ENCODE peak calls at places on chromosomes 2 and 18, in seven cellular contexts. One of them, this sample, is unnamed.
A peak's percentile ranks its signal among the peaks of the same experiment; 100 is the strongest.

GRCh38 chr2:43265006-43265770 is 38.8 kb upstream of the ZFP36L2 start:
- DNase-seq in body of pancreas: no peak
- DNase-seq in fibroblast of lung: peak; percentile 64
- DNase-seq in Panc1: no peak
- DNase-seq in cardiac fibroblast: peak; percentile 83
- DNase-seq in omental fat pad: no peak
- DNase-seq in AG04450: no peak
- DNase-seq in this sample: no peak

GRCh38 chr18:27353273-27353672 is 168.2 kb upstream of the CHST9 start:
- DNase-seq in omental fat pad: no peak
- DNase-seq in cardiac fibroblast: no peak
- DNase-seq in body of pancreas: no peak
- DNase-seq in Panc1: no peak
- DNase-seq in fibroblast of lung: no peak
- DNase-seq in AG04450: no peak
- DNase-seq in this sample: no peak

GRCh38 chr2:111017909-111018308 is 102.8 kb upstream of the BCL2L11 start:
- DNase-seq in AG04450: no peak
- DNase-seq in body of pancreas: no peak
- DNase-seq in cardiac fibroblast: no peak
- DNase-seq in omental fat pad: no peak
- DNase-seq in Panc1: no peak
- DNase-seq in fibroblast of lung: no peak
- DNase-seq in this sample: no peak

GRCh38 chr18:47461977-47462376 is 210.5 kb upstream of the SKOR2 start:
- DNase-seq in AG04450: no peak
- DNase-seq in cardiac fibroblast: no peak
- DNase-seq in fibroblast of lung: no peak
- DNase-seq in omental fat pad: no peak
- DNase-seq in Panc1: no peak
- DNase-seq in body of pancreas: no peak
- DNase-seq in this sample: no peak

GRCh38 chr2:24048662-24049484 is 668 bp upstream of the FKBP1B start:
- DNase-seq in Panc1: no peak
- DNase-seq in fibroblast of lung: no peak
- DNase-seq in AG04450: no peak
- DNase-seq in body of pancreas: no peak
- DNase-seq in cardiac fibroblast: no peak
- DNase-seq in omental fat pad: no peak
- DNase-seq in this sample: no peak

GRCh38 chr18:66761166-66761565 is 157.3 kb upstream of the CDH19 start:
- DNase-seq in Panc1: no peak
- DNase-seq in AG04450: no peak
- DNase-seq in omental fat pad: no peak
- DNase-seq in cardiac fibroblast: no peak
- DNase-seq in body of pancreas: no peak
- DNase-seq in fibroblast of lung: no peak
- DNase-seq in this sample: no peak

GRCh38 chr18:49648326-49648725 is 86.5 kb downstream of the LIPG start:
- DNase-seq in omental fat pad: no peak
- DNase-seq in fibroblast of lung: peak; percentile 75
- DNase-seq in Panc1: no peak
- DNase-seq in body of pancreas: no peak
- DNase-seq in AG04450: no peak
- DNase-seq in cardiac fibroblast: no peak
- DNase-seq in this sample: no peak

GRCh38 chr2:69692424-69692823 is 48.9 kb upstream of the AAK1 start:
- DNase-seq in body of pancreas: no peak
- DNase-seq in Panc1: no peak
- DNase-seq in AG04450: no peak
- DNase-seq in omental fat pad: no peak
- DNase-seq in cardiac fibroblast: no peak
- DNase-seq in fibroblast of lung: peak; percentile 28
- DNase-seq in this sample: no peak

GRCh38 chr2:56167616-56168015 is 16.2 kb upstream of the CCDC85A start:
- DNase-seq in omental fat pad: no peak
- DNase-seq in fibroblast of lung: no peak
- DNase-seq in AG04450: no peak
- DNase-seq in cardiac fibroblast: no peak
- DNase-seq in Panc1: no peak
- DNase-seq in body of pancreas: no peak
- DNase-seq in this sample: no peak

GRCh38 chr2:105397025-105397722 is 1.7 kb downstream of the FHL2 start:
- DNase-seq in omental fat pad: no peak
- DNase-seq in Panc1: no peak
- DNase-seq in cardiac fibroblast: peak; percentile 41
- DNase-seq in body of pancreas: no peak
- DNase-seq in fibroblast of lung: no peak
- DNase-seq in AG04450: no peak
- DNase-seq in this sample: no peak

GRCh38 chr2:105400138-105400540 is 1.3 kb upstream of the FHL2 start:
- DNase-seq in body of pancreas: no peak
- DNase-seq in cardiac fibroblast: no peak
- DNase-seq in AG04450: no peak
- DNase-seq in fibroblast of lung: no peak
- DNase-seq in omental fat pad: no peak
- DNase-seq in Panc1: no peak
- DNase-seq in this sample: no peak

GRCh38 chr2:105397959-105398521 is 811 bp downstream of the FHL2 start:
- DNase-seq in fibroblast of lung: peak; percentile 58
- DNase-seq in omental fat pad: no peak
- DNase-seq in AG04450: no peak
- DNase-seq in body of pancreas: no peak
- DNase-seq in cardiac fibroblast: peak; percentile 55
- DNase-seq in Panc1: no peak
- DNase-seq in this sample: no peak

GRCh38 chr2:105399207-105399861 is 483 bp upstream of the FHL2 start:
- DNase-seq in AG04450: no peak
- DNase-seq in Panc1: no peak
- DNase-seq in body of pancreas: no peak
- DNase-seq in omental fat pad: no peak
- DNase-seq in fibroblast of lung: no peak
- DNase-seq in cardiac fibroblast: no peak
- DNase-seq in this sample: no peak

GRCh38 chr2:105398522-105399206 is at the start of gene FHL2:
- DNase-seq in fibroblast of lung: peak; percentile 84
- DNase-seq in body of pancreas: peak; percentile 45
- DNase-seq in cardiac fibroblast: peak; percentile 88
- DNase-seq in AG04450: peak; percentile 59
- DNase-seq in omental fat pad: no peak
- DNase-seq in Panc1: no peak
- DNase-seq in this sample: peak; percentile 69
- TF ChIP-seq CTCF in fibroblast of lung: peak; percentile 21
- TF ChIP-seq CTCF in body of pancreas: peak; percentile 31
- TF ChIP-seq CTCF in cardiac fibroblast: peak; percentile 25
- TF ChIP-seq CTCF in AG04450: peak; percentile 46
- TF ChIP-seq CTCF in omental fat pad: no peak
- TF ChIP-seq CTCF in Panc1: peak; percentile 78
- TF ChIP-seq CTCF in this sample: peak; percentile 36

GRCh38 chr2:10518470-10519060 is 70.4 kb upstream of the ODC1 start:
- DNase-seq in body of pancreas: no peak
- DNase-seq in cardiac fibroblast: no peak
- DNase-seq in Panc1: no peak
- DNase-seq in fibroblast of lung: no peak
- DNase-seq in AG04450: no peak
- DNase-seq in omental fat pad: no peak
- DNase-seq in this sample: no peak

GRCh38 chr2:10521356-10521755 is 73.2 kb upstream of the ODC1 start:
- DNase-seq in Panc1: no peak
- DNase-seq in body of pancreas: no peak
- DNase-seq in AG04450: no peak
- DNase-seq in cardiac fibroblast: no peak
- DNase-seq in fibroblast of lung: no peak
- DNase-seq in omental fat pad: no peak
- DNase-seq in this sample: no peak

GRCh38 chr2:10520926-10521325 is 72.8 kb upstream of the ODC1 start:
- DNase-seq in omental fat pad: no peak
- DNase-seq in cardiac fibroblast: no peak
- DNase-seq in Panc1: no peak
- DNase-seq in AG04450: no peak
- DNase-seq in fibroblast of lung: no peak
- DNase-seq in body of pancreas: no peak
- DNase-seq in this sample: no peak

GRCh38 chr2:10519067-10519740 is 71.1 kb upstream of the ODC1 start:
- DNase-seq in cardiac fibroblast: no peak
- DNase-seq in AG04450: no peak
- DNase-seq in fibroblast of lung: no peak
- DNase-seq in Panc1: no peak
- DNase-seq in omental fat pad: no peak
- DNase-seq in body of pancreas: no peak
- DNase-seq in this sample: no peak

DNA sequence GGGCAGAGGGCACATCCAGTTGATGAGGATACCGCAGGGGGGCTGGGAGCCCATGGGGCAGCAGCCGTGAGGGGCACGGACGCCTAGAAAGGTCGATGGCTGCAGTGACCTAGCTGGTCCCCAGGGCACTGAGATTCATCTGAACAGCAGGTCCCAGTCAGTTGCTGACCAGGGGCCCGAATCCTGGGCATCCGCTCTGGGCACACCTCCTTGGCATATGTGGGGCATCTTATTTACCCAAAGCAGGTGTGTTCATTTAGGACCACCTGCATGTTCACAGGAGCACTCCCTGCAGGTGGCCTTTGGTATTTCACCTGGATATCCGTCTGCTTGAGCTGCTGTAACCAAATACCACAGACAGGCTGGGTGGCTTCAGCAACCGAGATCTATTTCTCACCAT is 72.0 kb upstream of the ODC1 start:
- DNase-seq in Panc1: no peak
- DNase-seq in omental fat pad: no peak
- DNase-seq in AG04450: no peak
- DNase-seq in body of pancreas: no peak
- DNase-seq in fibroblast of lung: no peak
- DNase-seq in cardiac fibroblast: no peak
- DNase-seq in this sample: no peak
- TF ChIP-seq CTCF in Panc1: no peak
- TF ChIP-seq CTCF in omental fat pad: no peak
- TF ChIP-seq CTCF in AG04450: no peak
- TF ChIP-seq CTCF in body of pancreas: no peak
- TF ChIP-seq CTCF in fibroblast of lung: no peak
- TF ChIP-seq CTCF in cardiac fibroblast: no peak
- TF ChIP-seq CTCF in this sample: peak; percentile 47

GRCh38 chr2:197515277-197515797 is 529 bp upstream of the MOB4 start:
- DNase-seq in body of pancreas: peak; percentile 20
- DNase-seq in Panc1: no peak
- DNase-seq in omental fat pad: no peak
- DNase-seq in AG04450: no peak
- DNase-seq in cardiac fibroblast: peak; percentile 43
- DNase-seq in fibroblast of lung: peak; percentile 53
- DNase-seq in this sample: no peak
- TF ChIP-seq CTCF in body of pancreas: no peak
- TF ChIP-seq CTCF in Panc1: no peak
- TF ChIP-seq CTCF in omental fat pad: no peak
- TF ChIP-seq CTCF in AG04450: no peak
- TF ChIP-seq CTCF in cardiac fibroblast: no peak
- TF ChIP-seq CTCF in fibroblast of lung: no peak
- TF ChIP-seq CTCF in this sample: no peak

GRCh38 chr18:9688036-9688741 is 19.9 kb upstream of the RAB31 start:
- DNase-seq in cardiac fibroblast: peak; percentile 40
- DNase-seq in AG04450: no peak
- DNase-seq in Panc1: no peak
- DNase-seq in body of pancreas: no peak
- DNase-seq in fibroblast of lung: peak; percentile 60
- DNase-seq in omental fat pad: no peak
- DNase-seq in this sample: no peak

GRCh38 chr18:9681217-9681616 is 26.9 kb upstream of the RAB31 start:
- DNase-seq in omental fat pad: no peak
- DNase-seq in body of pancreas: no peak
- DNase-seq in fibroblast of lung: no peak
- DNase-seq in AG04450: no peak
- DNase-seq in cardiac fibroblast: no peak
- DNase-seq in Panc1: no peak
- DNase-seq in this sample: no peak

GRCh38 chr18:9684901-9685738 is 23.0 kb upstream of the RAB31 start:
- DNase-seq in Panc1: no peak
- DNase-seq in omental fat pad: no peak
- DNase-seq in fibroblast of lung: peak; percentile 77
- DNase-seq in body of pancreas: no peak
- DNase-seq in AG04450: no peak
- DNase-seq in cardiac fibroblast: peak; percentile 75
- DNase-seq in this sample: no peak

GRCh38 chr18:9682572-9682971 is 25.5 kb upstream of the RAB31 start:
- DNase-seq in omental fat pad: no peak
- DNase-seq in fibroblast of lung: no peak
- DNase-seq in AG04450: no peak
- DNase-seq in cardiac fibroblast: no peak
- DNase-seq in Panc1: no peak
- DNase-seq in body of pancreas: no peak
- DNase-seq in this sample: no peak

DNA sequence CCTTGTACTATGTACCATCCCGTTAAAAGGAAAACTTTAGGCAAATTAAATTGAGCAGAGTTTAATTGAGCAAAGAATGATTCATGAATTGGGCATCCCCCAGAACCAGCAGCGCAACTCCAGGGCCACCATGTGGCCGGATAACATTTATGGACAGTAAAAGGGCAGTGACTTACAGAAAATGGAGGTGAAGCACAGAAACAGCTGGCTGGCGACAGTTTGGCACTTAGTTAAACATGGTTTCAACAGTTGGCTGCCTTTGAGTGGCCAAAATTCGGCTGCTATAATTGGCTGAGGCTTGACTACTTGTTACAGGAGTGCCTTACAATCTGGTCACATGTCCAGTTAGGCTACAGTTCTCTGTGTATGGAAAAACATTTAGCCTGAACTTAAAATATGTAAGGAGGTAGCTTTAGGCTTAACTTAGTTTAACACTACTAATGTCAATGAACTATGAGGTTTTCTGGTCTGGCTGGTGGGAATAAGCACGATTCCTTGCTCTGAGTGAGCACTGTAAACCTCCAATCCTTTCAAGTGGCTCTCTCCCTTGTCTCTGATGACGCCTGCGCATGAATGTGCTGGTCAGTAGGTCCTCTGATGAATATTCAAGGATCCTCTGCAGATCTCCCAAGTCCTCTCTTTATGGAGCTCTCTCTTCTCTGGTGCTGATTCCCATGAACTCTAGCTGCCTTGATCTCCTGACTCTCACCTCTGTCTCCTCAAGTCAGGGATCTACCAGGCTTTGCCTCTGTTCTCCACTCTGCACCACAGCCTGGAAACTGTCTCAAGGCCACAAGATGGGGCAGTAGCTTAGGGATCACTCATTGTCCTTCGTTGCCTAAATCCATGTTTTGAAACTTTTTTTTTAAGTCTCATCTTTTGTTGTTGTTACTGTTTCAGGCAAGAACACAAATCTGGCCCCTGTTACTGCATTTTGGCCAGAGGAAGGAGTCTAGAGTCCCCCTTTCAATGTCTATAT is 24.4 kb upstream of the RAB31 start:
- DNase-seq in body of pancreas: peak; percentile 31
- DNase-seq in AG04450: no peak
- DNase-seq in Panc1: no peak
- DNase-seq in fibroblast of lung: peak; percentile 77
- DNase-seq in omental fat pad: no peak
- DNase-seq in cardiac fibroblast: peak; percentile 90
- DNase-seq in this sample: no peak
- TF ChIP-seq CTCF in body of pancreas: peak; percentile 36
- TF ChIP-seq CTCF in AG04450: peak; percentile 57
- TF ChIP-seq CTCF in Panc1: peak; percentile 72
- TF ChIP-seq CTCF in fibroblast of lung: peak; percentile 57
- TF ChIP-seq CTCF in omental fat pad: no peak
- TF ChIP-seq CTCF in cardiac fibroblast: peak; percentile 68
- TF ChIP-seq CTCF in this sample: no peak

This sample was measured in mesothelial cell of epicardium.